ENCODE peak calls at places on chromosomes 2 and 18, in seven cellular contexts. One of them, this sample, is unnamed.
A peak's percentile ranks its signal among the peaks of the same experiment; 100 is the strongest.

GRCh38 chr2:37833420-37833819 is 91.7 kb upstream of the RMDN2 start:
- DNase-seq in OCI-LY7: no peak
- DNase-seq in aorta: no peak
- DNase-seq in keratinocyte: no peak
- DNase-seq in A549: no peak
- DNase-seq in mammary epithelial cell: peak; percentile 25
- DNase-seq in stomach: no peak
- DNase-seq in this sample: no peak

GRCh38 chr2:159285929-159286708 is at the start of gene WDSUB1:
- DNase-seq in OCI-LY7: no peak
- DNase-seq in aorta: peak; percentile 77
- DNase-seq in keratinocyte: no peak
- DNase-seq in A549: peak; percentile 39
- DNase-seq in mammary epithelial cell: peak; percentile 65
- DNase-seq in stomach: peak; percentile 74
- DNase-seq in this sample: no peak

GRCh38 chr2:197240018-197240712 is 70.4 kb downstream of the ANKRD44 start:
- DNase-seq in OCI-LY7: peak; percentile 44
- DNase-seq in aorta: no peak
- DNase-seq in keratinocyte: no peak
- DNase-seq in A549: no peak
- DNase-seq in mammary epithelial cell: no peak
- DNase-seq in stomach: no peak
- DNase-seq in this sample: no peak

GRCh38 chr18:68564961-68565360 is 149.9 kb downstream of the TMX3 start:
- DNase-seq in OCI-LY7: no peak
- DNase-seq in aorta: no peak
- DNase-seq in keratinocyte: no peak
- DNase-seq in A549: no peak
- DNase-seq in mammary epithelial cell: no peak
- DNase-seq in stomach: no peak
- DNase-seq in this sample: no peak

GRCh38 chr18:9335255-9336045 is 877 bp downstream of the TWSG1 start:
- DNase-seq in OCI-LY7: no peak
- DNase-seq in aorta: no peak
- DNase-seq in keratinocyte: no peak
- DNase-seq in A549: no peak
- DNase-seq in mammary epithelial cell: no peak
- DNase-seq in stomach: no peak
- DNase-seq in this sample: no peak

GRCh38 chr2:131521961-131522781 is 5.5 kb upstream of the CCDC74A start:
- DNase-seq in OCI-LY7: no peak
- DNase-seq in aorta: no peak
- DNase-seq in keratinocyte: no peak
- DNase-seq in A549: no peak
- DNase-seq in mammary epithelial cell: no peak
- DNase-seq in stomach: no peak
- DNase-seq in this sample: no peak

GRCh38 chr2:64839844-64840243 is 149.4 kb upstream of the SLC1A4 start:
- DNase-seq in OCI-LY7: peak; percentile 91
- DNase-seq in aorta: peak; percentile 68
- DNase-seq in keratinocyte: no peak
- DNase-seq in A549: no peak
- DNase-seq in mammary epithelial cell: no peak
- DNase-seq in stomach: no peak
- DNase-seq in this sample: no peak

GRCh38 chr2:60476206-60476946 is 77.1 kb downstream of the BCL11A start:
- DNase-seq in OCI-LY7: no peak
- DNase-seq in aorta: no peak
- DNase-seq in keratinocyte: no peak
- DNase-seq in A549: no peak
- DNase-seq in mammary epithelial cell: no peak
- DNase-seq in stomach: peak; percentile 84
- DNase-seq in this sample: no peak

GRCh38 chr18:33839452-33840225 is 261.6 kb downstream of the ASXL3 start:
- DNase-seq in OCI-LY7: peak; percentile 80
- DNase-seq in aorta: no peak
- DNase-seq in keratinocyte: peak; percentile 7
- DNase-seq in A549: peak; percentile 33
- DNase-seq in mammary epithelial cell: peak; percentile 39
- DNase-seq in stomach: no peak
- DNase-seq in this sample: peak; percentile 10

GRCh38 chr2:156340818-156341481 is 8.4 kb upstream of the NR4A2 start:
- DNase-seq in OCI-LY7: no peak
- DNase-seq in aorta: peak; percentile 44
- DNase-seq in keratinocyte: no peak
- DNase-seq in A549: peak; percentile 66
- DNase-seq in mammary epithelial cell: no peak
- DNase-seq in stomach: no peak
- DNase-seq in this sample: no peak

GRCh38 chr2:169478339-169478738 is 955 bp upstream of the BBS5 start:
- DNase-seq in OCI-LY7: no peak
- DNase-seq in aorta: peak; percentile 62
- DNase-seq in keratinocyte: no peak
- DNase-seq in A549: no peak
- DNase-seq in mammary epithelial cell: no peak
- DNase-seq in stomach: no peak
- DNase-seq in this sample: no peak

GRCh38 chr2:86476092-86476491 is 34.9 kb downstream of the KDM3A start:
- DNase-seq in OCI-LY7: no peak
- DNase-seq in aorta: no peak
- DNase-seq in keratinocyte: no peak
- DNase-seq in A549: no peak
- DNase-seq in mammary epithelial cell: no peak
- DNase-seq in stomach: no peak
- DNase-seq in this sample: no peak

GRCh38 chr18:62810682-62811081 is 95.3 kb downstream of the PHLPP1 start:
- DNase-seq in OCI-LY7: no peak
- DNase-seq in aorta: no peak
- DNase-seq in keratinocyte: no peak
- DNase-seq in A549: no peak
- DNase-seq in mammary epithelial cell: no peak
- DNase-seq in stomach: no peak
- DNase-seq in this sample: no peak

GRCh38 chr18:48662021-48662661 is 123.3 kb downstream of the CTIF start:
- DNase-seq in OCI-LY7: no peak
- DNase-seq in aorta: no peak
- DNase-seq in keratinocyte: no peak
- DNase-seq in A549: peak; percentile 37
- DNase-seq in mammary epithelial cell: peak; percentile 25
- DNase-seq in stomach: peak; percentile 56
- DNase-seq in this sample: peak; percentile 34

GRCh38 chr18:44474067-44474411 is 206.6 kb upstream of the SETBP1 start:
- DNase-seq in OCI-LY7: no peak
- DNase-seq in aorta: no peak
- DNase-seq in keratinocyte: no peak
- DNase-seq in A549: no peak
- DNase-seq in mammary epithelial cell: no peak
- DNase-seq in stomach: no peak
- DNase-seq in this sample: no peak

GRCh38 chr2:46548103-46548486 is 68.7 kb downstream of the TMEM247 start:
- DNase-seq in OCI-LY7: no peak
- DNase-seq in aorta: peak; percentile 85
- DNase-seq in keratinocyte: no peak
- DNase-seq in A549: no peak
- DNase-seq in mammary epithelial cell: no peak
- DNase-seq in stomach: no peak
- DNase-seq in this sample: no peak

GRCh38 chr18:44149706-44150105 is 531.0 kb upstream of the SETBP1 start:
- DNase-seq in OCI-LY7: no peak
- DNase-seq in aorta: no peak
- DNase-seq in keratinocyte: peak; percentile 58
- DNase-seq in A549: peak; percentile 1
- DNase-seq in mammary epithelial cell: peak; percentile 94
- DNase-seq in stomach: no peak
- DNase-seq in this sample: peak; percentile 74

GRCh38 chr2:20062615-20063545 is 11.5 kb upstream of the LAPTM4A start:
- DNase-seq in OCI-LY7: no peak
- DNase-seq in aorta: peak; percentile 75
- DNase-seq in keratinocyte: no peak
- DNase-seq in A549: no peak
- DNase-seq in mammary epithelial cell: no peak
- DNase-seq in stomach: no peak
- DNase-seq in this sample: no peak

DNA sequence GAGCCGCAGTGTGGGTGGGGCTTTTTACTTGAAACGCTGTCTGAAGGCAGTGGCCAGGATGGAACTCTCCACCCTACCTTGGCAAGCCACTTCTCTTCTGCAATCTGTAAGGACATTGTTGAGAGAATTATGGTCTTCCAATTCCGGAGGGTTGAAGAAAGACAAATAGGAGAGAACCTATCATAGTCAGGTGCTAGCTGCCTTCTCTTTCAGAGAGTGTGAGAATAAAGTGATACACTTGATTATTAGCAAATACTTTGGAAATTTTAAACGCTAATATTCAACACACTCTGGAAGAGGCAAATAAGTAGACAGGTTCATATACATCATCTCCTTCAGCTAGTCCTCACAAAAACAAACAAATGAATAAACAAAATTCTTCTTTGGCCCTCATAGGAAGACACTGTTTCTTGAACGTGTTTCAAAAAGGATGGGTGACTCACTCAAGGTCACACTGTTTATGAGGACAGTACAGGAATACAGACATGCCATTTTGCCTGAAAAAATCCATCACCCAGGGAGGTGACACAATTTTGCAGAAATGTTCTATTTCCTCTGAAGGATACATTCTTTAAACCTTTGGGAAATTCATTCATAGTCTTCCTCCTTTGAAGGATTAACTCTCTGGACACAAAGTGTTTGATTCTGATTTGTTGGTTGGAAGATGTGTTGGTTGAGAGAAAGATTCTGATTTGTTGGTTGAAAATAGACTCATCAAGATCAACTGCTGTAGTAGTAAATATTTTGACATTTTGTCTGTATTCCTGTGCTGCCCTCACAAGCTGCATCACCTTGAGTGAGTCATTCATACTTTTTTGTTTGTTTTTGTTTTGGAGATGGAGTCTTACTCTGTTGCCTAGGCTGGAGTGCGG is 2.2 kb upstream of the IL1RN start:
- DNase-seq in OCI-LY7: no peak
- DNase-seq in aorta: no peak
- DNase-seq in keratinocyte: no peak
- DNase-seq in A549: no peak
- DNase-seq in mammary epithelial cell: no peak
- DNase-seq in stomach: no peak
- DNase-seq in this sample: no peak
- H3K27ac ChIP-seq in OCI-LY7: no peak overlapping the region
- H3K27ac ChIP-seq in aorta: no peak overlapping the region
- H3K27ac ChIP-seq in keratinocyte: peak overlapping the region; percentile 75
- H3K27ac ChIP-seq in A549: no peak overlapping the region
- H3K27ac ChIP-seq in mammary epithelial cell: no peak overlapping the region
- H3K27ac ChIP-seq in stomach: peak overlapping the region; percentile 49
- H3K27ac ChIP-seq in this sample: peak overlapping the region; percentile 95

GRCh38 chr2:171210216-171210863 is 49.6 kb upstream of the TLK1 start:
- DNase-seq in OCI-LY7: no peak
- DNase-seq in aorta: no peak
- DNase-seq in keratinocyte: no peak
- DNase-seq in A549: no peak
- DNase-seq in mammary epithelial cell: no peak
- DNase-seq in stomach: no peak
- DNase-seq in this sample: no peak
- H3K27ac ChIP-seq in OCI-LY7: peak overlapping the region; percentile 87
- H3K27ac ChIP-seq in aorta: no peak overlapping the region
- H3K27ac ChIP-seq in keratinocyte: no peak overlapping the region
- H3K27ac ChIP-seq in A549: no peak overlapping the region
- H3K27ac ChIP-seq in mammary epithelial cell: no peak overlapping the region
- H3K27ac ChIP-seq in stomach: no peak overlapping the region
- H3K27ac ChIP-seq in this sample: no peak overlapping the region

GRCh38 chr2:182860858-182861257 is 5.6 kb downstream of the FRZB start:
- DNase-seq in OCI-LY7: no peak
- DNase-seq in aorta: no peak
- DNase-seq in keratinocyte: no peak
- DNase-seq in A549: no peak
- DNase-seq in mammary epithelial cell: no peak
- DNase-seq in stomach: no peak
- DNase-seq in this sample: no peak
- H3K27ac ChIP-seq in OCI-LY7: no peak overlapping the region
- H3K27ac ChIP-seq in aorta: no peak overlapping the region
- H3K27ac ChIP-seq in keratinocyte: no peak overlapping the region
- H3K27ac ChIP-seq in A549: no peak overlapping the region
- H3K27ac ChIP-seq in mammary epithelial cell: no peak overlapping the region
- H3K27ac ChIP-seq in stomach: no peak overlapping the region
- H3K27ac ChIP-seq in this sample: no peak overlapping the region

GRCh38 chr2:10490806-10491291 is 42.7 kb upstream of the ODC1 start:
- DNase-seq in OCI-LY7: no peak
- DNase-seq in aorta: peak; percentile 26
- DNase-seq in keratinocyte: no peak
- DNase-seq in A549: peak; percentile 69
- DNase-seq in mammary epithelial cell: no peak
- DNase-seq in stomach: peak; percentile 78
- DNase-seq in this sample: no peak

GRCh38 chr2:10495311-10495987 is 47.3 kb upstream of the ODC1 start:
- DNase-seq in OCI-LY7: no peak
- DNase-seq in aorta: no peak
- DNase-seq in keratinocyte: no peak
- DNase-seq in A549: no peak
- DNase-seq in mammary epithelial cell: no peak
- DNase-seq in stomach: no peak
- DNase-seq in this sample: no peak

GRCh38 chr2:10493636-10494281 is 45.6 kb upstream of the ODC1 start:
- DNase-seq in OCI-LY7: peak; percentile 74
- DNase-seq in aorta: no peak
- DNase-seq in keratinocyte: peak; percentile 99
- DNase-seq in A549: peak; percentile 95
- DNase-seq in mammary epithelial cell: peak; percentile 99
- DNase-seq in stomach: peak; percentile 84
- DNase-seq in this sample: peak; percentile 96

GRCh38 chr2:10494351-10495066 is 46.4 kb upstream of the ODC1 start:
- DNase-seq in OCI-LY7: no peak
- DNase-seq in aorta: no peak
- DNase-seq in keratinocyte: no peak
- DNase-seq in A549: no peak
- DNase-seq in mammary epithelial cell: no peak
- DNase-seq in stomach: peak; percentile 23
- DNase-seq in this sample: no peak

DNA sequence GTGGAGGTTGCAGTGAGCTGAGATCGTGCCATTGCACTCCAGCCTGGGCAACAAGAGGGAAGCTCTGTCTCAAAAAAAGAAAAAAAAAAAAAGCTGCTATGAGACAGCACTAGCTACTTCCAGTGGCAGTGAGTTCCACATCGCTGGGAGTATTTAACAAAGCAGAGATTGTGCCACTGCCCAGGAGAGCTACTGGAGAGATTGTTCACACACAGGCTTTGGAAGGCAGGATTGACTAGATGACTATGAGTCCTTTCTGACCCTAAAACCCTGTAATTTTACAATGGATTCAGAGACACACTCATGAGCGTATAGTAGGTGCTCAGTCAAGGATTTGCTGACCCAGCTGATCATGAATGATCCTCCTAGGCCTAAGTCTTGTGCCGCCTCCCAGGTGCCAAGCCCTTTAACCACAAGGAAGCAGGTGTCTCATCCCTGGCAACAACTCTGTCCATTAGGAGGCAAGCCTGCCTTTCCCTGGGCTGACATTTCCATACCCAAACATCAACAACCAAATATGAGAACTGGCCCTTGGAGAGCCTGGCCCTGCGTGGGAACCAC is 45.0 kb upstream of the ODC1 start:
- DNase-seq in OCI-LY7: no peak
- DNase-seq in aorta: no peak
- DNase-seq in keratinocyte: peak; percentile 57
- DNase-seq in A549: no peak
- DNase-seq in mammary epithelial cell: no peak
- DNase-seq in stomach: no peak
- DNase-seq in this sample: peak; percentile 82
- H3K27ac ChIP-seq in OCI-LY7: no peak overlapping the region
- H3K27ac ChIP-seq in aorta: no peak overlapping the region
- H3K27ac ChIP-seq in keratinocyte: peak overlapping the region; percentile 87
- H3K27ac ChIP-seq in A549: peak overlapping the region; percentile 41
- H3K27ac ChIP-seq in mammary epithelial cell: peak overlapping the region; percentile 91
- H3K27ac ChIP-seq in stomach: peak overlapping the region; percentile 68
- H3K27ac ChIP-seq in this sample: peak overlapping the region; percentile 86

This sample was measured in epithelial cell of prostate.